ENCODE peak calls at places on chromosomes 16 and 17, in six cellular contexts. H is PC-3, I is gastrocnemius medialis, Z is testis, F is neural progenitor cell, V is keratinocyte. G is an unnamed sample.

GRCh38 chr17:42518046-42518754 is 17.8 kb upstream of the NAGLU start:
- DNase-seq in F (no peak), I (peak), H (peak), Z (peak), V (peak), G (peak)

GRCh38 chr16:1057252-1057932 is 15.2 kb upstream of the SSTR5 start:
- DNase-seq in F (peak), Z (peak), V (no peak), H (peak), I (peak), G (no peak)

GRCh38 chr17:63941751-63942150 is 9.6 kb upstream of the CD79B start:
- DNase-seq in I (no peak), F (no peak), Z (no peak), H (no peak), V (no peak), G (no peak)

GRCh38 chr16:80085606-80086005 is 455.2 kb upstream of the DYNLRB2 start:
- DNase-seq in Z (no peak), H (peak), V (no peak), I (no peak), F (no peak), G (no peak)

GRCh38 chr17:63646492-63646815 is 24.2 kb downstream of the MAP3K3 start:
- DNase-seq in H (no peak), V (no peak), F (no peak), Z (no peak), I (no peak), G (no peak)

GRCh38 chr16:74767749-74768148 is 6.9 kb downstream of the FA2H start:
- DNase-seq in Z (no peak), I (no peak), H (no peak), V (no peak), F (no peak), G (no peak)

GRCh38 chr16:88922114-88922825 is 54.7 kb downstream of the CBFA2T3 start:
- DNase-seq in I (peak), F (peak), V (no peak), H (peak), Z (peak), G (no peak)

GRCh38 chr16:88346680-88347505 is 35.9 kb upstream of the ZNF469 start:
- DNase-seq in I (no peak), V (no peak), Z (no peak), F (no peak), H (no peak), G (no peak)

GRCh38 chr17:7136266-7136877 is 21.8 kb upstream of the ASGR2 start:
- DNase-seq in I (peak), V (peak), H (peak), F (peak), Z (peak), G (peak)

GRCh38 chr17:74466111-74466784 is at the start of gene CD300A:
- DNase-seq in H (no peak), Z (peak), V (no peak), F (no peak), I (peak), G (no peak)

GRCh38 chr17:63358111-63358839 is 87.8 kb downstream of the CYB561 start:
- DNase-seq in H (no peak), I (no peak), Z (no peak), F (no peak), V (no peak), G (peak)

GRCh38 chr17:73492802-73493139 is 151.5 kb downstream of the SDK2 start:
- DNase-seq in Z (no peak), V (no peak), F (no peak), H (no peak), I (no peak), G (no peak)

GRCh38 chr17:2423271-2423670 is 22.4 kb upstream of the MNT start:
- DNase-seq in Z (peak), F (no peak), H (no peak), I (no peak), V (no peak), G (no peak)

GRCh38 chr17:81487487-81488275 is 24.9 kb downstream of the ACTG1 start:
- DNase-seq in Z (peak), V (no peak), I (peak), H (peak), F (peak), G (no peak)

GRCh38 chr17:17495448-17496188 is 577 bp downstream of the RASD1 start:
- DNase-seq in Z (peak), H (peak), V (no peak), F (peak), I (no peak), G (no peak)

GRCh38 chr16:78244131-78244899 is 144.9 kb downstream of the WWOX start:
- DNase-seq in F (peak), V (no peak), Z (no peak), H (no peak), I (no peak), G (no peak)

GRCh38 chr17:81057079-81057730 is 22.3 kb downstream of the BAIAP2 start:
- DNase-seq in I (peak), Z (peak), F (peak), V (no peak), H (peak), G (no peak)

GRCh38 chr17:81341347-81342061 is 46.4 kb upstream of the SLC38A10 start:
- DNase-seq in F (peak), V (no peak), H (peak), Z (no peak), I (no peak), G (no peak)

GRCh38 chr17:55402374-55402773 is 19.3 kb downstream of the MMD start:
- DNase-seq in F (no peak), H (peak), Z (no peak), I (no peak), V (no peak), G (no peak)

GRCh38 chr17:73393962-73394361 is 82.2 kb upstream of the CDC42EP4 start:
- DNase-seq in V (no peak), I (no peak), Z (no peak), F (no peak), H (peak), G (no peak)

GRCh38 chr17:77353684-77354419 is 213.1 kb downstream of the SEC14L1 start:
- DNase-seq in Z (peak), I (no peak), H (no peak), F (no peak), V (no peak), G (no peak)

GRCh38 chr17:13647551-13647950 is 45.8 kb upstream of the HS3ST3A1 start:
- DNase-seq in F (no peak), Z (no peak), I (no peak), V (no peak), H (no peak), G (no peak)

GRCh38 chr17:76481091-76481655 is 13.8 kb downstream of the AANAT start:
- DNase-seq in F (no peak), V (no peak), Z (peak), I (no peak), H (no peak), G (no peak)

GRCh38 chr16:84836234-84836647 is 16.5 kb downstream of the CRISPLD2 start:
- DNase-seq in V (peak), I (peak), F (peak), H (peak), Z (peak), G (peak)

GRCh38 chr16:30954993-30955392 is 2.6 kb upstream of the SETD1A start:
- DNase-seq in V (no peak), I (no peak), Z (no peak), F (no peak), H (no peak), G (no peak)

GRCh38 chr17:81684442-81684911 is 666 bp downstream of the HGS start:
- DNase-seq in V (no peak), F (peak), I (no peak), H (peak), Z (no peak), G (no peak)

GRCh38 chr17:64005734-64006167 is 7.6 kb downstream of the PRR29 start:
- DNase-seq in Z (no peak), I (no peak), F (no peak), V (no peak), H (peak), G (no peak)

GRCh38 chr17:29571883-29572681 is 3.6 kb downstream of the TP53I13 start:
- DNase-seq in V (no peak), F (no peak), H (no peak), I (peak), Z (peak), G (no peak)

GRCh38 chr17:60107526-60108257 is 29.0 kb upstream of the HEATR6 start:
- DNase-seq in I (no peak), V (no peak), F (no peak), Z (no peak), H (peak), G (no peak)

GRCh38 chr17:9371019-9371418 is 204.6 kb downstream of the STX8 start:
- DNase-seq in H (peak), Z (peak), I (peak), V (peak), F (no peak), G (peak)

GRCh38 chr16:72989203-72989991 is 58.5 kb downstream of the ZFHX3 start:
- DNase-seq in V (peak), I (peak), H (peak), Z (peak), F (no peak), G (peak)

GRCh38 chr17:29615492-29616299 is 7.0 kb downstream of the CORO6 start:
- DNase-seq in Z (peak), F (peak), V (no peak), H (peak), I (peak), G (no peak)

GRCh38 chr17:3914319-3914685 is 2.0 kb downstream of the P2RX1 start:
- DNase-seq in Z (no peak), F (no peak), V (no peak), H (no peak), I (no peak), G (no peak)

GRCh38 chr17:1228752-1229353 is 41.4 kb upstream of the BHLHA9 start:
- DNase-seq in I (no peak), V (no peak), Z (no peak), H (no peak), F (peak), G (no peak)

GRCh38 chr16:67964477-67965131 is 3.8 kb downstream of the SLC12A4 start:
- DNase-seq in H (no peak), Z (no peak), V (no peak), F (no peak), I (no peak), G (no peak)

GRCh38 chr17:32323784-32324590 is 18.0 kb downstream of the C17orf75 start:
- DNase-seq in I (no peak), H (peak), V (no peak), F (peak), Z (no peak), G (no peak)

GRCh38 chr17:40949406-40949805 is 12.0 kb upstream of the KRT23 start:
- DNase-seq in V (no peak), Z (peak), F (peak), I (no peak), H (no peak), G (no peak)

GRCh38 chr17:5373112-5373511 is 46.4 kb downstream of the NUP88 start:
- DNase-seq in F (no peak), H (no peak), Z (no peak), I (peak), V (no peak), G (no peak)

GRCh38 chr17:21286066-21286770 is 1.7 kb downstream of the MAP2K3 start:
- DNase-seq in Z (peak), I (peak), V (no peak), H (peak), F (peak), G (peak)

GRCh38 chr16:25709182-25709581 is 17.4 kb downstream of the HS3ST4 start:
- DNase-seq in Z (no peak), V (no peak), H (no peak), I (no peak), F (peak), G (no peak)

GRCh38 chr16:25713785-25714570 is 22.2 kb downstream of the HS3ST4 start:
- DNase-seq in V (no peak), I (no peak), H (peak), F (no peak), Z (no peak), G (no peak)

GRCh38 chr16:25707553-25707952 is 15.8 kb downstream of the HS3ST4 start:
- DNase-seq in I (no peak), H (no peak), Z (no peak), V (no peak), F (no peak), G (no peak)

GRCh38 chr16:25707982-25708583 is 16.3 kb downstream of the HS3ST4 start:
- DNase-seq in V (no peak), I (no peak), F (peak), H (peak), Z (peak), G (no peak)
- TF ChIP-seq CTCF in V (peak), I (no peak), F (peak), H (peak), Z (no peak), G (peak)

GRCh38 chr16:69611103-69611640 is 45.4 kb downstream of the NFAT5 start:
- DNase-seq in V (no peak), Z (no peak), F (no peak), H (no peak), I (no peak), G (no peak)

GRCh38 chr16:69616082-69616481 is 50.3 kb downstream of the NFAT5 start:
- DNase-seq in H (no peak), I (peak), Z (no peak), F (no peak), V (no peak), G (no peak)

GRCh38 chr16:69615528-69615927 is 49.8 kb downstream of the NFAT5 start:
- DNase-seq in H (no peak), F (no peak), V (no peak), Z (no peak), I (no peak), G (no peak)

GRCh38 chr16:69610356-69610755 is 44.6 kb downstream of the NFAT5 start:
- DNase-seq in I (no peak), V (no peak), H (no peak), F (peak), Z (no peak), G (no peak)

DNA sequence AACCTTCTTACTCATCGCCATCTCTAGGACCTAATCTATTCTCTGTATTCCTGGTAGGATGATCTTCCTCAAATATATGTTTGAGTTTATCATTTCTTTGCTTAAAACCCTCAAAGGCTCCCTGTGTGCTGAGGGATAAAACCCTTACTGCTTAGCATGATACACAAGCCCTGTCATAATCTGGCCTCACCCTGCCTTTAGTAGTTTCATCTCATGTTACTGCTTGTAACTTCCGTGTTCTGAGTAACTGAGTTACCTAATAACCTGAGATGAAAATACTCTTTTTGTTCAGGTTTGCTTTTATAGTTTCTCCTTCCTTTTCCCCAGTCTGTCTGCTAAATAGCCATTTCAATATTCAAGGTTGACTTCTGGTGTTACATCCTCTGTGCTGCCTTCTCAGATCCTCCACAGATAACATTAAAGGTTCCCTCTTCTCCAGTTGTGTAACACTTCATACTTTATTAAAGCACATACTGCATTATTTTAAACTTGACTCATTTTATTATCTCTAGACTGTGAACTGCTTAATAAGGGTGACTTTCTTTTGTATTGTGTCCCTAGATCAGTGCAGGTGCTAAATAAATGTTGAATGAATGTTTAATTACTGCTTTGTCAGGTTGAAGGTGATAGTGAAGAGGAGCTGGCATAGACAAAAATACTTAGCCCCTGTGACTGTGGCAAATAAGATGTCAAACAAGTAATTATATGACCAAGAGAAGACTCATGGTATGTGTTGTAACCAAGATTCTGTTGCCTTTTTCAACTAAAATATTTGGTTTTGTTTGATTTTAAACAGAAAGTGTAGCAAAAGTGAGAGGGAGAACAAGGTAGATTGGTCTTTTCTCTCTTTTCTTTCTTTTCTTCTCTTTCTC is 47.8 kb downstream of the NFAT5 start:
- DNase-seq in F (no peak), H (peak), I (peak), V (peak), Z (no peak), G (peak)
- H3K4me3 ChIP-seq in F (no peak), H (no peak), I (no peak), V (peak), Z (no peak), G (no peak)

DNA sequence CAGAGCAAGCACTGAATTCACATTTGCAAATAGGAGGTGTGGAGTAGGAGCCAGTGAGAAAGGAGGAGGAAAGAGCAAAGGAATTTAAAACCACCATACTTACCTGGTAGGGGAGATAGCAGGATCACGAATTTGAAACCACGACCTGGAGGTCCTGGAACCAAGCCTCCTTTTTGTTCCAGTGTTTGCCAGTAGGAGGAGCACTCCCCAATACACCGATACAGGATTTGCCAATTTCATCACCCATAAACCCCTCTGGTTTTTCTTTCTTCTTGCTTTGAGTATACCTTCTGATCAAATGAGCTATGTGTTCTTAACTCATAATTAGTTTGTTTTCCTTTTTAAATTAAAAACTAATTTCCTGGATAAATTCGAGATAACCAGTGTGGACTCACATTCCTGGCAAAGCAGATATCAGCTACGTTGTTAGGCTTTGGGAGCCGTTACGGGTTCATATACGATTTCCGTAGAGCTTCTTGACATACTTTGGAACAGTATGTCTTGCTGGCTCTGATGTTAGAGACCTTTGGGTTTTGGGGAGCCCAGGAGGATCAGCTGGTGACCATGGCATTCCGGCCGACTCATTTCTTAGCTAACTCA is 22.7 kb downstream of the BCO1 start:
- DNase-seq in H (peak), Z (no peak), V (no peak), F (no peak), I (no peak), G (no peak)
- TF ChIP-seq CTCF in H (peak), Z (peak), V (peak), F (peak), I (no peak), G (peak)

GRCh38 chr17:79955167-79955549 is 80.5 kb downstream of the TBC1D16 start:
- DNase-seq in F (no peak), H (no peak), I (no peak), V (no peak), Z (no peak), G (no peak)
- H3K4me3 ChIP-seq in F (no peak), H (no peak), I (no peak), V (no peak), Z (no peak), G (no peak)

GRCh38 chr16:10808218-10808617 is 10.4 kb downstream of the TVP23A start:
- DNase-seq in H (no peak), Z (no peak), F (no peak), V (no peak), I (no peak), G (no peak)

GRCh38 chr16:10809706-10810105 is 8.9 kb downstream of the TVP23A start:
- DNase-seq in V (no peak), I (no peak), Z (no peak), F (no peak), H (no peak), G (no peak)

GRCh38 chr16:10806698-10807097 is 11.9 kb downstream of the TVP23A start:
- DNase-seq in H (no peak), F (no peak), I (no peak), Z (no peak), V (no peak), G (no peak)

GRCh38 chr16:10805362-10805761 is 13.2 kb downstream of the TVP23A start:
- DNase-seq in Z (no peak), F (no peak), H (no peak), I (no peak), V (no peak), G (no peak)

DNA sequence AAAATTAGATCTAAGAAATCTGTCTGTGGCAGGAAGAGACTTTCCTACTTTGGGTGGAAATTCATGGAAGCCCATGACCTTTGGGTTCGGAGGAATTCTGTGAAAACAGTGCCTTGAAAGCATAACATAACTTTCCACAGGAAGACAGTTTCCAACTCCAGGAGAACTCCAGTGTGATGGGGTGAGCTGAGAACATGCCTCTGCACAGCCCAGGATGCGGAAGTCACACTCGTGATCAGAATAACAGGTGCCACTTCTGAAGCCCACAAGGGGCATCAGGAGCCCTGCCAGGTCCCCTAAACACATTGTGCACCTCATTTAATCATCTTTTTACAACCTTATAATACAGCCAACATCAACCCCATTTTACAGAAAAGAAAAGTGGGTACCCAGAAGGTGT is 9.7 kb downstream of the TVP23A start:
- DNase-seq in F (no peak), H (no peak), I (no peak), V (no peak), Z (no peak), G (no peak)
- TF ChIP-seq CTCF in F (no peak), H (no peak), I (no peak), V (no peak), Z (no peak), G (no peak)

GRCh38 chr16:49701867-49702494 is 153.9 kb downstream of the ZNF423 start:
- DNase-seq in V (no peak), H (no peak), Z (peak), F (peak), I (peak), G (no peak)
- H3K4me3 ChIP-seq in V (no peak), H (no peak), Z (no peak), F (peak), I (no peak), G (no peak)

DNA sequence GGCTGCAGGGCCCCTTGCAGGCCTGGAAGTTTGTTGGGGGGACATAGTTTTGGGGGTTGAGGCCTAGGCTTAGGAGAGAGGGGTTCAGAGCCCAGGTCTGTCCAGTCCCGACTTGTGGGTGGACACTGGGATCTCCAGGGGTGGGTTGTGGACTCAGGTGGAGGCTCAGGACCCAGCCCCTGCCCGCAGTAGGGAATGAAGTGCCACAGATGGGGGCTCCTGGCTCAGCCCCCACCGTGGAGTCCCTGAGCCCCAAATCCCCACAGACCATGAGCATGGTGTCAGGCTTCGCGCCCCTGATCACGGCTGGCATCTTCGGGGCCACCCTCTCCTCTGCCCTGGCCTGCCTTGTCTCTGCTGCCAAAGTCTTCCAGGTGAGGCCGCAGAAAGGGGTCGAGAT is 14.3 kb downstream of the SLC12A3 start:
- DNase-seq in Z (no peak), F (no peak), I (no peak), H (no peak), V (no peak), G (no peak)
- TF ChIP-seq CTCF in Z (no peak), F (no peak), I (no peak), H (no peak), V (no peak), G (no peak)